ENCODE peak calls at places on chromosomes 7 and 10, in seven cellular contexts. Z is activated CD8-positive, alpha-beta memory T cell treated with anti-CD3 and anti-CD28 coated beads, Interleukin-2, amount 50 U/mL, for 4 hours; I is posterior cingulate gyrus; M is T-helper 9 cell; D is progenitor cell of endocrine pancreas; U is right cardiac atrium; J is erythroblast. Q is an unnamed sample.

GRCh38 chr10:3740157-3740871 is 44.7 kb downstream of the KLF6 start:
- DNase-seq in M (no peak), U (no peak), D (no peak), J (peak), I (no peak), Z (no peak), Q (no peak)

GRCh38 chr7:86814980-86815379 is 171.3 kb downstream of the GRM3 start:
- DNase-seq in U (no peak), M (no peak), I (no peak), Z (no peak), D (no peak), J (no peak), Q (no peak)

GRCh38 chr7:151351967-151352366 is 10.4 kb downstream of the NUB1 start:
- DNase-seq in J (no peak), Z (peak), I (no peak), M (peak), D (no peak), U (no peak), Q (peak)

GRCh38 chr7:32948202-32948601 is 9.0 kb upstream of the FKBP9 start:
- DNase-seq in U (no peak), J (peak), D (no peak), M (no peak), I (no peak), Z (no peak), Q (no peak)

GRCh38 chr10:87850742-87851205 is 12.6 kb downstream of the KLLN start:
- DNase-seq in I (no peak), M (peak), Z (peak), D (no peak), U (peak), J (peak), Q (peak)

GRCh38 chr7:27191081-27191715 is 6.2 kb upstream of the HOXA11 start:
- DNase-seq in D (no peak), U (no peak), J (no peak), M (no peak), Z (no peak), I (no peak), Q (no peak)

GRCh38 chr10:34229917-34230316 is 585.2 kb downstream of the PARD3 start:
- DNase-seq in M (no peak), Z (no peak), J (no peak), U (no peak), D (no peak), I (no peak), Q (no peak)

GRCh38 chr7:24885716-24886115 is 94.3 kb downstream of the OSBPL3 start:
- DNase-seq in D (no peak), J (no peak), U (no peak), Z (no peak), I (no peak), M (no peak), Q (no peak)

Q was measured in T-helper 1 cell.